ENCODE peak calls at places on chromosomes 16 and 17, in five cellular contexts. One of them, this sample, is unnamed.

GRCh38 chr16:66175580-66175979 is 190.9 kb upstream of the CDH5 start:
- DNase-seq in RWPE1: no peak
- DNase-seq in stomach: no peak
- DNase-seq in retinal pigment epithelial cell: no peak
- DNase-seq in CD8-positive, alpha-beta T cell: no peak
- DNase-seq in this sample: no peak

GRCh38 chr17:62456016-62456415 is 22.6 kb upstream of the TLK2 start:
- DNase-seq in retinal pigment epithelial cell: no peak
- DNase-seq in stomach: no peak
- DNase-seq in CD8-positive, alpha-beta T cell: no peak
- DNase-seq in RWPE1: no peak
- DNase-seq in this sample: no peak

GRCh38 chr16:69318177-69318910 is 7.2 kb downstream of the VPS4A start:
- DNase-seq in retinal pigment epithelial cell: no peak
- DNase-seq in RWPE1: no peak
- DNase-seq in CD8-positive, alpha-beta T cell: no peak
- DNase-seq in stomach: no peak
- DNase-seq in this sample: no peak

GRCh38 chr17:33091271-33091670 is 99.6 kb downstream of the SPACA3 start:
- DNase-seq in stomach: no peak
- DNase-seq in retinal pigment epithelial cell: no peak
- DNase-seq in RWPE1: peak
- DNase-seq in CD8-positive, alpha-beta T cell: no peak
- DNase-seq in this sample: no peak

GRCh38 chr17:6269474-6269873 is 165.4 kb downstream of the AIPL1 start:
- DNase-seq in CD8-positive, alpha-beta T cell: no peak
- DNase-seq in RWPE1: peak
- DNase-seq in stomach: no peak
- DNase-seq in retinal pigment epithelial cell: peak
- DNase-seq in this sample: no peak

GRCh38 chr17:69516911-69517310 is 102.4 kb downstream of the MAP2K6 start:
- DNase-seq in stomach: no peak
- DNase-seq in RWPE1: no peak
- DNase-seq in retinal pigment epithelial cell: no peak
- DNase-seq in CD8-positive, alpha-beta T cell: no peak
- DNase-seq in this sample: no peak

GRCh38 chr16:2122429-2122828 is 13.3 kb downstream of the PKD1 start:
- DNase-seq in retinal pigment epithelial cell: no peak
- DNase-seq in RWPE1: no peak
- DNase-seq in CD8-positive, alpha-beta T cell: no peak
- DNase-seq in stomach: no peak
- DNase-seq in this sample: no peak

GRCh38 chr17:5702951-5703510 is 118.7 kb upstream of the NLRP1 start:
- DNase-seq in CD8-positive, alpha-beta T cell: no peak
- DNase-seq in stomach: no peak
- DNase-seq in retinal pigment epithelial cell: no peak
- DNase-seq in RWPE1: no peak
- DNase-seq in this sample: no peak

GRCh38 chr17:60888812-60889709 is 211.4 kb downstream of the BCAS3 start:
- DNase-seq in CD8-positive, alpha-beta T cell: no peak
- DNase-seq in stomach: no peak
- DNase-seq in retinal pigment epithelial cell: no peak
- DNase-seq in RWPE1: no peak
- DNase-seq in this sample: no peak

GRCh38 chr17:50205931-50206505 is 4.6 kb upstream of the COL1A1 start:
- DNase-seq in retinal pigment epithelial cell: no peak
- DNase-seq in CD8-positive, alpha-beta T cell: no peak
- DNase-seq in stomach: no peak
- DNase-seq in RWPE1: no peak
- DNase-seq in this sample: no peak

GRCh38 chr16:10940501-10941079 is 1.7 kb downstream of the DEXI start:
- DNase-seq in RWPE1: no peak
- DNase-seq in stomach: no peak
- DNase-seq in CD8-positive, alpha-beta T cell: no peak
- DNase-seq in retinal pigment epithelial cell: no peak
- DNase-seq in this sample: no peak

GRCh38 chr17:8835631-8836364 is 31.7 kb downstream of the PIK3R6 start:
- DNase-seq in stomach: no peak
- DNase-seq in RWPE1: no peak
- DNase-seq in retinal pigment epithelial cell: no peak
- DNase-seq in CD8-positive, alpha-beta T cell: no peak
- DNase-seq in this sample: no peak

GRCh38 chr17:14748036-14748715 is 447.3 kb downstream of the HS3ST3B1 start:
- DNase-seq in retinal pigment epithelial cell: no peak
- DNase-seq in CD8-positive, alpha-beta T cell: no peak
- DNase-seq in stomach: no peak
- DNase-seq in RWPE1: no peak
- DNase-seq in this sample: no peak

GRCh38 chr16:4945560-4946502 is 8.9 kb upstream of the PPL start:
- DNase-seq in CD8-positive, alpha-beta T cell: no peak
- DNase-seq in retinal pigment epithelial cell: no peak
- DNase-seq in stomach: no peak
- DNase-seq in RWPE1: peak
- DNase-seq in this sample: no peak

GRCh38 chr16:62190426-62190825 is 154.2 kb upstream of the CDH8 start:
- DNase-seq in retinal pigment epithelial cell: peak
- DNase-seq in CD8-positive, alpha-beta T cell: no peak
- DNase-seq in stomach: no peak
- DNase-seq in RWPE1: peak
- DNase-seq in this sample: no peak

GRCh38 chr16:57000271-57001025 is 11.1 kb downstream of the NLRC5 start:
- DNase-seq in RWPE1: peak
- DNase-seq in CD8-positive, alpha-beta T cell: no peak
- DNase-seq in stomach: peak
- DNase-seq in retinal pigment epithelial cell: no peak
- DNase-seq in this sample: no peak

GRCh38 chr17:27339836-27340550 is 46.1 kb downstream of the WSB1 start:
- DNase-seq in CD8-positive, alpha-beta T cell: no peak
- DNase-seq in stomach: no peak
- DNase-seq in retinal pigment epithelial cell: no peak
- DNase-seq in RWPE1: peak
- DNase-seq in this sample: no peak

GRCh38 chr16:6341993-6342392 is 990.7 kb upstream of the RBFOX1 start:
- DNase-seq in retinal pigment epithelial cell: no peak
- DNase-seq in CD8-positive, alpha-beta T cell: no peak
- DNase-seq in RWPE1: no peak
- DNase-seq in stomach: no peak
- DNase-seq in this sample: no peak

GRCh38 chr17:7478276-7479138 is 924 bp downstream of the ZBTB4 start:
- DNase-seq in CD8-positive, alpha-beta T cell: peak
- DNase-seq in RWPE1: peak
- DNase-seq in retinal pigment epithelial cell: no peak
- DNase-seq in stomach: peak
- DNase-seq in this sample: no peak

GRCh38 chr17:73645050-73645871 is 1.0 kb upstream of the SDK2 start:
- DNase-seq in retinal pigment epithelial cell: no peak
- DNase-seq in CD8-positive, alpha-beta T cell: no peak
- DNase-seq in stomach: peak
- DNase-seq in RWPE1: peak
- DNase-seq in this sample: no peak

GRCh38 chr17:16617481-16618060 is 36.1 kb downstream of the ZNF624 start:
- DNase-seq in stomach: no peak
- DNase-seq in retinal pigment epithelial cell: no peak
- DNase-seq in RWPE1: no peak
- DNase-seq in CD8-positive, alpha-beta T cell: no peak
- DNase-seq in this sample: no peak

GRCh38 chr17:4719684-4720221 is 9.3 kb downstream of the ARRB2 start:
- DNase-seq in RWPE1: no peak
- DNase-seq in CD8-positive, alpha-beta T cell: no peak
- DNase-seq in stomach: peak
- DNase-seq in retinal pigment epithelial cell: no peak
- DNase-seq in this sample: no peak

GRCh38 chr16:4679854-4680636 is 13.3 kb upstream of the NUDT16L1 start:
- DNase-seq in stomach: peak
- DNase-seq in retinal pigment epithelial cell: no peak
- DNase-seq in RWPE1: peak
- DNase-seq in CD8-positive, alpha-beta T cell: no peak
- DNase-seq in this sample: no peak

GRCh38 chr17:4947411-4948165 is 742 bp downstream of the PFN1 start:
- DNase-seq in RWPE1: peak
- DNase-seq in CD8-positive, alpha-beta T cell: no peak
- DNase-seq in retinal pigment epithelial cell: no peak
- DNase-seq in stomach: peak
- DNase-seq in this sample: peak

GRCh38 chr17:13476722-13477121 is 125.0 kb downstream of the HS3ST3A1 start:
- DNase-seq in retinal pigment epithelial cell: no peak
- DNase-seq in RWPE1: no peak
- DNase-seq in CD8-positive, alpha-beta T cell: no peak
- DNase-seq in stomach: no peak
- DNase-seq in this sample: no peak

GRCh38 chr17:45440161-45440859 is 7.6 kb upstream of the ARHGAP27 start:
- DNase-seq in retinal pigment epithelial cell: peak
- DNase-seq in CD8-positive, alpha-beta T cell: no peak
- DNase-seq in stomach: no peak
- DNase-seq in RWPE1: peak
- DNase-seq in this sample: no peak

GRCh38 chr17:40730974-40731373 is 24.2 kb downstream of the KRT25 start:
- DNase-seq in retinal pigment epithelial cell: no peak
- DNase-seq in stomach: no peak
- DNase-seq in CD8-positive, alpha-beta T cell: no peak
- DNase-seq in RWPE1: no peak
- DNase-seq in this sample: no peak

GRCh38 chr17:40738553-40738952 is 16.6 kb downstream of the KRT25 start:
- DNase-seq in RWPE1: no peak
- DNase-seq in retinal pigment epithelial cell: no peak
- DNase-seq in stomach: no peak
- DNase-seq in CD8-positive, alpha-beta T cell: no peak
- DNase-seq in this sample: no peak

GRCh38 chr17:40735016-40735415 is 20.1 kb downstream of the KRT25 start:
- DNase-seq in retinal pigment epithelial cell: no peak
- DNase-seq in stomach: no peak
- DNase-seq in RWPE1: peak
- DNase-seq in CD8-positive, alpha-beta T cell: no peak
- DNase-seq in this sample: no peak
- TF ChIP-seq CTCF in retinal pigment epithelial cell: no peak
- TF ChIP-seq CTCF in stomach: no peak
- TF ChIP-seq CTCF in RWPE1: no peak
- TF ChIP-seq CTCF in CD8-positive, alpha-beta T cell: no peak
- TF ChIP-seq CTCF in this sample: no peak

GRCh38 chr16:7615565-7615964 is 282.9 kb downstream of the RBFOX1 start:
- DNase-seq in RWPE1: no peak
- DNase-seq in retinal pigment epithelial cell: no peak
- DNase-seq in CD8-positive, alpha-beta T cell: no peak
- DNase-seq in stomach: no peak
- DNase-seq in this sample: no peak
- TF ChIP-seq CTCF in RWPE1: no peak
- TF ChIP-seq CTCF in retinal pigment epithelial cell: no peak
- TF ChIP-seq CTCF in CD8-positive, alpha-beta T cell: no peak
- TF ChIP-seq CTCF in stomach: no peak
- TF ChIP-seq CTCF in this sample: no peak

DNA sequence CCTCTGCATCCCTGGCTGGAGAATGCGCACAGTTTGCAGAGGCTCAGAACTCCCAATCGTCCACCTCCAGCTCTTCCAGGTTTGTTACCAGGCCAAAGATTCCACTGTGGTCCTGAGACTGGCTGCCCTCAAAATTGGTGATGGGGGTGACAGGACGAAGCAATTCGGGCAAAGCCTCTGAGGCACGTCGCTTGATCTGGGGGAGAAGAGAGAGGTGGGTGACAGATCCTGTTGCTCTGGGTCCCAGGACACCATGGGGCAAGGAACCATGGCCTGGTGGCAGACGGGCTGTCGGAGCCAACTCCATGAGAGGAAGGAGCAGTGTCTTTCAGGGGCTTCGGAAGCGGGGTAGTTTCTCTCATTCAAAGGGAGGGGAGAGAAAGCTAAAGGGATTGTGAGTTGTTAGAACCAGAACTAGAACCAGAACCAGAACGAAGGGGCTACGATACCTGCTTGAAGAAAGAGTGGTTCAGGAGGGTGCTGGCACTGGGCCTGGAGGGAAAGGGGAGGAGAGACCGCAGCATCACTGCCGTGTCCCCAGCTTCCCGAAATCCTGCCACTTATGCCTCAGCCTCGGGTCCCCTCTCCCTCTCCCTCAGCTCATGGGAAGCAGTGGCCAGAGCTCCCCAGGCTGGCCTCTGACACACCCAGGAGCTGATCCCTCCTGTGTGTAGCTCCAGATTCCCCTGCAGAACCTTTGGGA is 3.8 kb upstream of the LIMD2 start:
- DNase-seq in RWPE1: no peak
- DNase-seq in retinal pigment epithelial cell: no peak
- DNase-seq in stomach: no peak
- DNase-seq in CD8-positive, alpha-beta T cell: no peak
- DNase-seq in this sample: no peak
- TF ChIP-seq CTCF in RWPE1: no peak
- TF ChIP-seq CTCF in retinal pigment epithelial cell: no peak
- TF ChIP-seq CTCF in stomach: no peak
- TF ChIP-seq CTCF in CD8-positive, alpha-beta T cell: no peak
- TF ChIP-seq CTCF in this sample: no peak

GRCh38 chr16:82042144-82042543 is 7.1 kb downstream of the HSD17B2 start:
- DNase-seq in CD8-positive, alpha-beta T cell: no peak
- DNase-seq in stomach: no peak
- DNase-seq in RWPE1: no peak
- DNase-seq in retinal pigment epithelial cell: no peak
- DNase-seq in this sample: no peak

GRCh38 chr16:82045471-82046178 is 10.6 kb downstream of the HSD17B2 start:
- DNase-seq in RWPE1: no peak
- DNase-seq in retinal pigment epithelial cell: no peak
- DNase-seq in CD8-positive, alpha-beta T cell: no peak
- DNase-seq in stomach: no peak
- DNase-seq in this sample: no peak

GRCh38 chr16:82042841-82043240 is 7.8 kb downstream of the HSD17B2 start:
- DNase-seq in CD8-positive, alpha-beta T cell: no peak
- DNase-seq in stomach: no peak
- DNase-seq in RWPE1: no peak
- DNase-seq in retinal pigment epithelial cell: no peak
- DNase-seq in this sample: no peak

GRCh38 chr16:82044585-82044911 is 9.5 kb downstream of the HSD17B2 start:
- DNase-seq in stomach: no peak
- DNase-seq in CD8-positive, alpha-beta T cell: no peak
- DNase-seq in RWPE1: no peak
- DNase-seq in retinal pigment epithelial cell: no peak
- DNase-seq in this sample: no peak

DNA sequence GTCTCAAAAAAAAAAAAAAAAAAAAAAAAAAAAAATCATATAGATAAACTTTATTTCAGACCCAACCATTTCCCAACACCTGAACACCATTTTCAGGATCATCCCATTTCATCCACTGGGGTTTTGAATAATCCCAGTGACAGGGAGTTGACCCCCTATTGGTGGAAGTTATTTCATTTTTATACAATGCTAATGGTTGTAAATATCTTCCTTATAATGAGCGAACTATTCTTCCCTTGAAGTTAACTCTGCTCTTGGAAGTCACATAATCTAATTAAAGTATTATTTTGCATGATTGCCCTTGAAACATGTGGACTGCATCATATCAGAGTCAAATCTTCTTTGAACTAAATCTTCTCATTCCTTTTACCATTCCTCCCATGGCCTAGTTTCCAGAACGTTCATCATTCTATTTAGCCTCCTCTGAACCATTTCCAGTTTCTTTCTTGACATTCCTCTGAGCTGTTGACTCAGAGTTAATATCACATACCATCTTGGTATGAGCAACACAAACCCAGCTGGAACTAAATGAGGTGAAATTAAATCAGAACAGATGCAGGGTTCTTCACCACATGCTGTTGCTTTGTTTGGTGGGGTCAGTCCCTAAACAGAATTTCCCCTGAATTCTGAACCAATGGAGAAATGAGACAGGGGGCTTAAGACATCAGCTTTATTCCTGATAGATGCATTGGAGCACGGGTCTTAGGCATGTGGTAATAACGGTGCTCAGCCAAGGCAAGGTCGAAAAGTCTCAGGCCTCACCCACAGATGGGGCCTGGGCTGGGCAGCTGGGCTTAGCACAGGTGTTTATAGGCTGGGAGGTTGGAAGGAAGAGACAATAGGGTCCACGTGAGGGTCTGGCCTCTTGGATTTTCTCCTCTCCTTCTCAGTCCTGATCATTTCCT is 8.9 kb downstream of the HSD17B2 start:
- DNase-seq in stomach: no peak
- DNase-seq in CD8-positive, alpha-beta T cell: no peak
- DNase-seq in RWPE1: peak
- DNase-seq in retinal pigment epithelial cell: peak
- DNase-seq in this sample: no peak
- TF ChIP-seq CTCF in stomach: no peak
- TF ChIP-seq CTCF in CD8-positive, alpha-beta T cell: no peak
- TF ChIP-seq CTCF in RWPE1: no peak
- TF ChIP-seq CTCF in retinal pigment epithelial cell: no peak
- TF ChIP-seq CTCF in this sample: no peak

This sample was measured in D721Med.